ENCODE peak calls at places on chromosomes 7 and 10, in ten cellular contexts. One of them, this sample, is unnamed.

GRCh38 chr10:28722065-28722803 is 44.9 kb downstream of the BAMBI start:
- DNase-seq in A549: peak
- DNase-seq in ovary: peak
- DNase-seq in adrenal gland: peak
- DNase-seq in tibial nerve: peak
- DNase-seq in spleen: peak
- DNase-seq in body of pancreas: peak
- DNase-seq in lower leg skin: no peak
- DNase-seq in transverse colon: peak
- DNase-seq in HCT116: no peak
- DNase-seq in this sample: no peak

GRCh38 chr7:7783001-7783400 is 64.6 kb upstream of the RPA3 start:
- DNase-seq in lower leg skin: no peak
- DNase-seq in ovary: no peak
- DNase-seq in spleen: no peak
- DNase-seq in A549: no peak
- DNase-seq in HCT116: no peak
- DNase-seq in body of pancreas: no peak
- DNase-seq in transverse colon: no peak
- DNase-seq in adrenal gland: no peak
- DNase-seq in tibial nerve: no peak
- DNase-seq in this sample: peak

GRCh38 chr10:86085686-86086085 is 280.9 kb downstream of the GRID1 start:
- DNase-seq in transverse colon: no peak
- DNase-seq in spleen: peak
- DNase-seq in tibial nerve: no peak
- DNase-seq in ovary: no peak
- DNase-seq in A549: no peak
- DNase-seq in lower leg skin: no peak
- DNase-seq in adrenal gland: peak
- DNase-seq in body of pancreas: no peak
- DNase-seq in HCT116: no peak
- DNase-seq in this sample: no peak

GRCh38 chr10:17200885-17201164 is 647 bp downstream of the TRDMT1 start:
- DNase-seq in spleen: no peak
- DNase-seq in ovary: peak
- DNase-seq in adrenal gland: peak
- DNase-seq in body of pancreas: peak
- DNase-seq in lower leg skin: peak
- DNase-seq in A549: peak
- DNase-seq in tibial nerve: peak
- DNase-seq in HCT116: peak
- DNase-seq in transverse colon: peak
- DNase-seq in this sample: peak

GRCh38 chr10:11424456-11425287 is 186.8 kb downstream of the USP6NL start:
- DNase-seq in ovary: peak
- DNase-seq in HCT116: peak
- DNase-seq in body of pancreas: peak
- DNase-seq in transverse colon: peak
- DNase-seq in adrenal gland: peak
- DNase-seq in lower leg skin: no peak
- DNase-seq in tibial nerve: peak
- DNase-seq in A549: peak
- DNase-seq in spleen: no peak
- DNase-seq in this sample: peak

GRCh38 chr10:5446390-5446926 is 34.1 kb downstream of the NET1 start:
- DNase-seq in body of pancreas: peak
- DNase-seq in ovary: peak
- DNase-seq in transverse colon: peak
- DNase-seq in spleen: peak
- DNase-seq in lower leg skin: peak
- DNase-seq in adrenal gland: peak
- DNase-seq in tibial nerve: peak
- DNase-seq in A549: peak
- DNase-seq in HCT116: peak
- DNase-seq in this sample: peak

GRCh38 chr7:97409346-97409745 is 291.8 kb downstream of the SDHAF3 start:
- DNase-seq in spleen: no peak
- DNase-seq in body of pancreas: no peak
- DNase-seq in ovary: no peak
- DNase-seq in lower leg skin: no peak
- DNase-seq in HCT116: no peak
- DNase-seq in tibial nerve: no peak
- DNase-seq in transverse colon: no peak
- DNase-seq in adrenal gland: no peak
- DNase-seq in A549: no peak
- DNase-seq in this sample: no peak

GRCh38 chr7:43148161-43148731 is 35.8 kb downstream of the HECW1 start:
- DNase-seq in HCT116: no peak
- DNase-seq in A549: no peak
- DNase-seq in body of pancreas: no peak
- DNase-seq in adrenal gland: no peak
- DNase-seq in transverse colon: no peak
- DNase-seq in spleen: no peak
- DNase-seq in lower leg skin: no peak
- DNase-seq in ovary: no peak
- DNase-seq in tibial nerve: no peak
- DNase-seq in this sample: no peak

GRCh38 chr10:112898540-112899395 is 51.3 kb upstream of the TCF7L2 start:
- DNase-seq in HCT116: peak
- DNase-seq in tibial nerve: no peak
- DNase-seq in lower leg skin: no peak
- DNase-seq in adrenal gland: peak
- DNase-seq in transverse colon: peak
- DNase-seq in ovary: peak
- DNase-seq in body of pancreas: peak
- DNase-seq in A549: peak
- DNase-seq in spleen: no peak
- DNase-seq in this sample: no peak

GRCh38 chr10:123135415-123136141 is at the start of gene HMX3:
- DNase-seq in ovary: no peak
- DNase-seq in A549: peak
- DNase-seq in adrenal gland: no peak
- DNase-seq in body of pancreas: no peak
- DNase-seq in transverse colon: no peak
- DNase-seq in HCT116: no peak
- DNase-seq in lower leg skin: no peak
- DNase-seq in spleen: no peak
- DNase-seq in tibial nerve: no peak
- DNase-seq in this sample: peak

GRCh38 chr7:151374139-151374538 is 32.5 kb downstream of the NUB1 start:
- DNase-seq in HCT116: no peak
- DNase-seq in tibial nerve: no peak
- DNase-seq in lower leg skin: no peak
- DNase-seq in A549: no peak
- DNase-seq in transverse colon: no peak
- DNase-seq in spleen: peak
- DNase-seq in body of pancreas: no peak
- DNase-seq in ovary: peak
- DNase-seq in adrenal gland: no peak
- DNase-seq in this sample: no peak

GRCh38 chr7:120836556-120837125 is 21.3 kb downstream of the TSPAN12 start:
- DNase-seq in lower leg skin: no peak
- DNase-seq in transverse colon: no peak
- DNase-seq in tibial nerve: no peak
- DNase-seq in HCT116: no peak
- DNase-seq in A549: no peak
- DNase-seq in ovary: no peak
- DNase-seq in body of pancreas: no peak
- DNase-seq in adrenal gland: no peak
- DNase-seq in spleen: no peak
- DNase-seq in this sample: no peak

GRCh38 chr7:2688409-2689342 is 674 bp downstream of the AMZ1 start:
- DNase-seq in A549: no peak
- DNase-seq in body of pancreas: no peak
- DNase-seq in HCT116: no peak
- DNase-seq in lower leg skin: no peak
- DNase-seq in tibial nerve: no peak
- DNase-seq in ovary: no peak
- DNase-seq in adrenal gland: no peak
- DNase-seq in spleen: peak
- DNase-seq in transverse colon: no peak
- DNase-seq in this sample: no peak

GRCh38 chr10:51397695-51398094 is 301.7 kb downstream of the CSTF2T start:
- DNase-seq in A549: no peak
- DNase-seq in tibial nerve: peak
- DNase-seq in ovary: no peak
- DNase-seq in adrenal gland: peak
- DNase-seq in body of pancreas: peak
- DNase-seq in lower leg skin: peak
- DNase-seq in HCT116: no peak
- DNase-seq in transverse colon: peak
- DNase-seq in spleen: no peak
- DNase-seq in this sample: no peak

GRCh38 chr7:155308330-155309020 is 10.8 kb downstream of the INSIG1 start:
- DNase-seq in A549: no peak
- DNase-seq in spleen: no peak
- DNase-seq in lower leg skin: no peak
- DNase-seq in tibial nerve: no peak
- DNase-seq in ovary: no peak
- DNase-seq in HCT116: no peak
- DNase-seq in transverse colon: no peak
- DNase-seq in adrenal gland: no peak
- DNase-seq in body of pancreas: no peak
- DNase-seq in this sample: no peak
- TF ChIP-seq POLR2A in A549: no peak
- TF ChIP-seq POLR2A in spleen: no peak
- TF ChIP-seq POLR2A in lower leg skin: no peak
- TF ChIP-seq POLR2A in tibial nerve: no peak
- TF ChIP-seq POLR2A in ovary: no peak
- TF ChIP-seq POLR2A in HCT116: no peak
- TF ChIP-seq POLR2A in transverse colon: no peak
- TF ChIP-seq POLR2A in adrenal gland: no peak
- TF ChIP-seq POLR2A in body of pancreas: no peak
- TF ChIP-seq POLR2A in this sample: peak

GRCh38 chr10:14953452-14954000 is 370 bp downstream of the DCLRE1C start:
- DNase-seq in lower leg skin: peak
- DNase-seq in body of pancreas: peak
- DNase-seq in spleen: peak
- DNase-seq in HCT116: peak
- DNase-seq in transverse colon: peak
- DNase-seq in tibial nerve: peak
- DNase-seq in ovary: no peak
- DNase-seq in adrenal gland: peak
- DNase-seq in A549: peak
- DNase-seq in this sample: peak

GRCh38 chr10:14954001-14954770 is at the start of gene DCLRE1C:
- DNase-seq in body of pancreas: peak
- DNase-seq in adrenal gland: peak
- DNase-seq in lower leg skin: peak
- DNase-seq in HCT116: peak
- DNase-seq in ovary: peak
- DNase-seq in A549: peak
- DNase-seq in tibial nerve: peak
- DNase-seq in transverse colon: peak
- DNase-seq in spleen: peak
- DNase-seq in this sample: peak

GRCh38 chr10:14958872-14959220 is 342 bp upstream of the MEIG1 start:
- DNase-seq in A549: no peak
- DNase-seq in tibial nerve: no peak
- DNase-seq in HCT116: no peak
- DNase-seq in spleen: no peak
- DNase-seq in ovary: no peak
- DNase-seq in transverse colon: no peak
- DNase-seq in lower leg skin: no peak
- DNase-seq in body of pancreas: no peak
- DNase-seq in adrenal gland: no peak
- DNase-seq in this sample: no peak

GRCh38 chr10:14954934-14955333 is 1.0 kb upstream of the DCLRE1C start:
- DNase-seq in transverse colon: no peak
- DNase-seq in HCT116: no peak
- DNase-seq in body of pancreas: no peak
- DNase-seq in ovary: no peak
- DNase-seq in A549: no peak
- DNase-seq in lower leg skin: no peak
- DNase-seq in spleen: peak
- DNase-seq in tibial nerve: no peak
- DNase-seq in adrenal gland: no peak
- DNase-seq in this sample: no peak

GRCh38 chr10:14959221-14960057 is at the start of gene MEIG1:
- DNase-seq in ovary: peak
- DNase-seq in tibial nerve: peak
- DNase-seq in body of pancreas: peak
- DNase-seq in A549: peak
- DNase-seq in spleen: peak
- DNase-seq in transverse colon: peak
- DNase-seq in adrenal gland: peak
- DNase-seq in lower leg skin: peak
- DNase-seq in HCT116: peak
- DNase-seq in this sample: peak
- TF ChIP-seq POLR2A in ovary: peak
- TF ChIP-seq POLR2A in tibial nerve: no peak
- TF ChIP-seq POLR2A in body of pancreas: peak
- TF ChIP-seq POLR2A in A549: peak
- TF ChIP-seq POLR2A in spleen: no peak
- TF ChIP-seq POLR2A in transverse colon: peak
- TF ChIP-seq POLR2A in adrenal gland: peak
- TF ChIP-seq POLR2A in lower leg skin: no peak
- TF ChIP-seq POLR2A in HCT116: peak
- TF ChIP-seq POLR2A in this sample: no peak

DNA sequence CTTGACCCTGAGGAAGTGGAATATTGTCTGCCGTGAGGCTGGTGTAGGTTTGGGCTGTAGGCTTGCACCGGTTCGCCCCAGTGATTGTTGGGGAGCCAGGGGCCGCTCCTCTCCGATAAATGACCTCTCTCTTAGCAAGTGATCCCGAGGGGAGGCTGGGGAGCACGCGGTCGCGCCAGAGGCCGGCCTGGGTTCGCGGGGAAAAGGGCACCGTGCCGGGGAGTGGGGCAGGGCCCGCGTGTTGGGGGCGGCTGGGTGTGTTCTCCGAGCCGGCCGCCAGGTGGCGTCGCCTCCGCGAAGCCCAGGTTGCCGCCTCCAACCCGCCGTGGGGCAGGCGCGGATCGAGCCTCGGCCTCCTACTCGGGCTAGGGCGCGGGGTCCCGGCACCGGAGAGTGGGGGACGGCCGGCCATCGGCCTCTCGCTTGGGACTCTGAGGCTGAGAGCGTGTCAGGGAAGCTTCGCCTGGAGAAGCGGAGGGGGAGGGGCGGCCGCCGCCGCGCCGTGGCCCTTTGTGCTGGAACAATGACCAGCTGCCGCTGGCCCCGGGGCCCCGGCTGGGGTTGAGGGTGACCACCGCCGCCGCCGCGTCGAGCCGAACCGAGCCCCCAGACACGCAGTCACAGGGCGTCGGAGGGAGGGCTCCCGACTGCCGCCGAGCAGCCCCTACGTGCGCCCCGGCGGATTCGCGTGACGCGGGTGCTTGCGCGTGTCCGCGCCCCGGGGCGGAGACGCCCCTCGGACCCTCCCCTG is 442 bp upstream of the LZTS2 start:
- DNase-seq in lower leg skin: peak
- DNase-seq in ovary: peak
- DNase-seq in body of pancreas: peak
- DNase-seq in transverse colon: peak
- DNase-seq in A549: peak
- DNase-seq in adrenal gland: peak
- DNase-seq in HCT116: no peak
- DNase-seq in spleen: peak
- DNase-seq in tibial nerve: peak
- DNase-seq in this sample: peak
- TF ChIP-seq POLR2A in lower leg skin: peak
- TF ChIP-seq POLR2A in ovary: peak
- TF ChIP-seq POLR2A in body of pancreas: peak
- TF ChIP-seq POLR2A in transverse colon: peak
- TF ChIP-seq POLR2A in A549: peak
- TF ChIP-seq POLR2A in adrenal gland: peak
- TF ChIP-seq POLR2A in HCT116: no peak
- TF ChIP-seq POLR2A in spleen: no peak
- TF ChIP-seq POLR2A in tibial nerve: peak
- TF ChIP-seq POLR2A in this sample: peak

GRCh38 chr7:87202208-87202607 is 17.3 kb downstream of the TMEM243 start:
- DNase-seq in spleen: no peak
- DNase-seq in adrenal gland: no peak
- DNase-seq in lower leg skin: no peak
- DNase-seq in A549: no peak
- DNase-seq in tibial nerve: no peak
- DNase-seq in body of pancreas: no peak
- DNase-seq in HCT116: no peak
- DNase-seq in ovary: no peak
- DNase-seq in transverse colon: no peak
- DNase-seq in this sample: no peak
- TF ChIP-seq POLR2A in spleen: no peak
- TF ChIP-seq POLR2A in adrenal gland: no peak
- TF ChIP-seq POLR2A in lower leg skin: no peak
- TF ChIP-seq POLR2A in A549: no peak
- TF ChIP-seq POLR2A in tibial nerve: no peak
- TF ChIP-seq POLR2A in body of pancreas: no peak
- TF ChIP-seq POLR2A in HCT116: no peak
- TF ChIP-seq POLR2A in ovary: no peak
- TF ChIP-seq POLR2A in transverse colon: no peak
- TF ChIP-seq POLR2A in this sample: no peak